ENCODE peak calls at places on chromosome 10, in six cellular contexts. X is mesenchymal stem cell, W is H9, L is neuronal stem cell, R is H1, J is trophoblast cell. H is an unnamed sample.

GRCh38 chr10:61923210-61924024 is 21.9 kb downstream of the ARID5B start:
- DNase-seq in L (no peak), J (peak), X (peak), R (no peak), W (no peak), H (peak)

GRCh38 chr10:132827861-132828539 is 42.1 kb upstream of the NKX6-2 start:
- DNase-seq in R (no peak), L (no peak), W (peak), X (no peak), J (no peak), H (no peak)

GRCh38 chr10:126090911-126091728 is 194.8 kb downstream of the FANK1 start:
- DNase-seq in X (peak), J (no peak), W (no peak), L (no peak), R (no peak), H (peak)

GRCh38 chr10:96740579-96741281 is 20.4 kb upstream of the PIK3AP1 start:
- DNase-seq in L (no peak), W (no peak), X (no peak), R (no peak), J (no peak), H (no peak)

GRCh38 chr10:97185326-97186058 is at the start of gene SLIT1:
- DNase-seq in J (no peak), L (no peak), X (no peak), R (peak), W (peak), H (no peak)

GRCh38 chr10:97853006-97853405 is 3.4 kb downstream of the GOLGA7B start:
- DNase-seq in X (no peak), L (no peak), R (no peak), J (no peak), W (no peak), H (no peak)

GRCh38 chr10:62244785-62245595 is 23.7 kb downstream of the RTKN2 start:
- DNase-seq in L (peak), R (no peak), J (peak), X (peak), W (no peak), H (peak)

GRCh38 chr10:111482621-111483216 is 405.9 kb downstream of the ADRA2A start:
- DNase-seq in J (no peak), R (no peak), W (no peak), X (no peak), L (no peak), H (no peak)

GRCh38 chr10:90458054-90458453 is 399.8 kb downstream of the HTR7 start:
- DNase-seq in R (no peak), X (no peak), J (no peak), L (no peak), W (no peak), H (no peak)

GRCh38 chr10:132452651-132453469 is 55.9 kb downstream of the PWWP2B start:
- DNase-seq in W (peak), L (peak), X (peak), R (peak), J (peak), H (peak)

GRCh38 chr10:79404690-79405131 is 40.7 kb downstream of the ZCCHC24 start:
- DNase-seq in L (no peak), J (no peak), X (peak), R (no peak), W (no peak), H (no peak)

GRCh38 chr10:116155191-116155590 is 117.8 kb downstream of the GFRA1 start:
- DNase-seq in W (no peak), R (no peak), L (no peak), J (no peak), X (no peak), H (no peak)

GRCh38 chr10:60377955-60378354 is 11.7 kb downstream of the ANK3 start:
- DNase-seq in L (no peak), W (no peak), R (no peak), X (no peak), J (peak), H (peak)

GRCh38 chr10:119421887-119422684 is 120.4 kb downstream of the RGS10 start:
- DNase-seq in J (no peak), L (no peak), X (peak), R (no peak), W (no peak), H (peak)

GRCh38 chr10:119211625-119212441 is 4.5 kb downstream of the GRK5 start:
- DNase-seq in X (peak), R (no peak), J (peak), W (no peak), L (no peak), H (no peak)

GRCh38 chr10:46325021-46325420 is 38.2 kb downstream of the ANTXRL start:
- DNase-seq in X (no peak), W (no peak), J (peak), R (no peak), L (no peak), H (peak)

GRCh38 chr10:101141622-101142532 is 10.8 kb downstream of the TLX1 start:
- DNase-seq in W (peak), R (peak), X (peak), L (peak), J (peak), H (peak)

GRCh38 chr10:18204050-18204449 is 63.8 kb downstream of the CACNB2 start:
- DNase-seq in L (no peak), J (no peak), X (no peak), W (no peak), R (no peak), H (no peak)

GRCh38 chr10:52332815-52333214 is 18.7 kb downstream of the DKK1 start:
- DNase-seq in J (no peak), X (peak), R (no peak), L (no peak), W (no peak), H (no peak)

GRCh38 chr10:75408911-75409885 is 7.6 kb upstream of the ZNF503 start:
- DNase-seq in R (peak), X (peak), J (no peak), L (no peak), W (peak), H (no peak)

GRCh38 chr10:24363070-24363469 is 154.1 kb downstream of the KIAA1217 start:
- DNase-seq in X (peak), R (no peak), W (no peak), J (no peak), L (no peak), H (peak)

GRCh38 chr10:127872871-127873600 is 19.7 kb downstream of the CLRN3 start:
- DNase-seq in X (peak), L (no peak), R (peak), W (no peak), J (no peak), H (no peak)

GRCh38 chr10:93463723-93464511 is 18.2 kb downstream of the MYOF start:
- DNase-seq in J (peak), W (no peak), R (no peak), X (peak), L (no peak), H (peak)

GRCh38 chr10:18610517-18610916 is 40.9 kb downstream of the NSUN6 start:
- DNase-seq in R (no peak), J (peak), X (peak), W (no peak), L (peak), H (peak)

GRCh38 chr10:25869067-25869591 is 64.9 kb upstream of the MYO3A start:
- DNase-seq in X (no peak), R (no peak), L (no peak), W (no peak), J (no peak), H (no peak)

GRCh38 chr10:89644967-89645741 is at the start of gene PANK1:
- DNase-seq in L (peak), J (peak), R (peak), X (peak), W (peak), H (peak)

GRCh38 chr10:103141950-103142349 is 51.1 kb downstream of the NT5C2 start:
- DNase-seq in R (no peak), X (no peak), L (no peak), W (no peak), J (no peak), H (no peak)

GRCh38 chr10:28400176-28400575 is 97.3 kb upstream of the MPP7 start:
- DNase-seq in J (no peak), X (no peak), R (no peak), W (no peak), L (no peak), H (no peak)

GRCh38 chr10:129965940-129966339 is 1.9 kb upstream of the EBF3 start:
- DNase-seq in X (no peak), L (no peak), R (no peak), J (no peak), W (no peak), H (no peak)

GRCh38 chr10:58647770-58648169 is 135.1 kb downstream of the BICC1 start:
- DNase-seq in X (no peak), J (no peak), W (no peak), R (no peak), L (no peak), H (peak)

GRCh38 chr10:97921581-97922377 is 72.1 kb downstream of the GOLGA7B start:
- DNase-seq in X (no peak), J (no peak), W (no peak), L (no peak), R (no peak), H (peak)

GRCh38 chr10:124632064-124632531 is 112.1 kb downstream of the FAM53B start:
- DNase-seq in L (no peak), J (peak), X (no peak), W (peak), R (no peak), H (no peak)

GRCh38 chr10:13961096-13961495 is 369.6 kb downstream of the FRMD4A start:
- DNase-seq in R (no peak), W (no peak), X (peak), L (no peak), J (peak), H (peak)

GRCh38 chr10:76576276-76576962 is 1061.2 kb downstream of the KCNMA1 start:
- DNase-seq in J (no peak), R (no peak), X (peak), W (no peak), L (no peak), H (peak)

GRCh38 chr10:24642921-24643678 is 80.6 kb downstream of the ARHGAP21 start:
- DNase-seq in L (no peak), W (no peak), R (no peak), X (peak), J (peak), H (peak)

DNA sequence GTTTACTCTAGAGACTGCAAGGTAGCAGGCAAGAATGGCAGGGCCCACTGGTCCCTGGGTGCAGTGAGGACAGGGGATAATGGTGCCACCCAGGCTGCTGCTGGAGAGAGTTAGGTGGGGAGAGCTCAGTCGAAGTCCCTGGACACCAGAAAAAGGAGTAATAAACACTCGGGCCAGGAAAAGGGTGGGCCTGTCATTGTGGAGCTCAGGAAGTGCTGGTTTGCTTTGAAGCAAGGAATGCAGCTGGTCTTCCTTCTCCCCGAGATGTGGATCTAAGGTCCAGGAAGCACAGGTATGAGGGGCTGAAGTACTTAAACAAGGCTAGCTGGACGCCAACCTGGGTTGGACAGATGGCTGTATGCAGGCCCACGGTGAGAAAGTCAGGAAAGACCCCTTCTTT is 75.2 kb upstream of the JCAD start:
- DNase-seq in J (no peak), X (no peak), W (no peak), L (no peak), R (no peak), H (no peak)
- H4K8ac ChIP-seq in J (peak), X (no peak), W (no peak), L (no peak), R (no peak), H (no peak)

GRCh38 chr10:110141185-110141584 is 66.2 kb upstream of the MXI1 start:
- DNase-seq in X (peak), R (no peak), L (no peak), J (no peak), W (no peak), H (peak)
- H4K91ac ChIP-seq in X (no peak), R (no peak), L (no peak), J (no peak), W (no peak), H (no peak)

DNA sequence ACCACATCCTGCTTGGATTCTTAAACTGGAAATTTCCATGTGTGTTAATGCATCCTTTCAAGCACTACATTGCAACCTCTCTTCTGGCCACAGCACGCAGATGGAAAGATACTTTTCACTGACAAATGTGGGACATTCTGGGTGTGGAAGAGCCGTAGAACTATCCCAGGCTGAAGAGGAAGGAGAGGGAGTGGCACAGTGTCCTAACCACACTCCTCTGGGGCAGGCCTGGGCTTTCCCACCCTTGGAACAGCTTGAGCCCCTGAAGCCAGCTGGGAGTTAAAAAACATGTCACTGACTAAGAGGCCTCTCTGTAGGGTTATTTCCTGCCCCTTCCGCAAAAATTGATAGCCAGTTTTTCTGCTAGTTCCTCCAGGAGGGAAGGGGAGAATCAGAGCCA is 34.0 kb upstream of the DNMBP start:
- DNase-seq in R (no peak), J (no peak), X (peak), L (no peak), W (no peak), H (peak)
- H4K8ac ChIP-seq in R (no peak), J (no peak), X (peak), L (no peak), W (no peak), H (peak)

GRCh38 chr10:114043532-114044250 is at the start of gene ADRB1:
- DNase-seq in R (no peak), L (peak), W (peak), X (peak), J (peak), H (peak)

GRCh38 chr10:114044251-114045070 is 795 bp downstream of the ADRB1 start:
- DNase-seq in J (no peak), X (no peak), L (no peak), W (peak), R (peak), H (no peak)

GRCh38 chr10:114042895-114043531 is 653 bp upstream of the ADRB1 start:
- DNase-seq in R (peak), X (peak), L (no peak), W (peak), J (peak), H (peak)

GRCh38 chr10:114038819-114039218 is 4.8 kb upstream of the ADRB1 start:
- DNase-seq in J (no peak), X (no peak), W (no peak), L (no peak), R (no peak), H (no peak)

GRCh38 chr10:114041166-114041565 is 2.5 kb upstream of the ADRB1 start:
- DNase-seq in W (no peak), J (no peak), X (no peak), L (no peak), R (no peak), H (no peak)
- H4K91ac ChIP-seq in W (no peak), J (no peak), X (no peak), L (no peak), R (no peak), H (no peak)

H was measured in IMR-90.